ENCODE peak calls at places on chromosomes 1 and 21, in five cellular contexts. V is posterior vena cava; R is pancreas; A is activated CD4-positive, alpha-beta T cell treated with anti-CD3 and anti-CD28 coated beads for 4 hours; N is NCI-H1436. G is an unnamed sample.

GRCh38 chr1:210374600-210374953 is 45.9 kb downstream of the HHAT start:
- DNase-seq in V (no peak), N (no peak), A (no peak), R (no peak), G (no peak)

GRCh38 chr21:25360593-25360992 is 246.7 kb downstream of the MRPL39 start:
- DNase-seq in R (no peak), V (no peak), N (no peak), A (no peak), G (no peak)

GRCh38 chr1:220294754-220295419 is 22.6 kb upstream of the RAB3GAP2 start:
- DNase-seq in N (no peak), A (no peak), R (no peak), V (no peak), G (no peak)

GRCh38 chr1:220902916-220903315 is 23.7 kb downstream of the HLX start:
- DNase-seq in V (no peak), N (no peak), A (no peak), R (no peak), G (no peak)

GRCh38 chr1:161226320-161226711 is 456 bp downstream of the TOMM40L start:
- DNase-seq in A (no peak), N (no peak), V (peak; percentile 68), R (no peak), G (no peak)

GRCh38 chr1:225914391-225914790 is 9.7 kb downstream of the PYCR2 start:
- DNase-seq in N (no peak), A (no peak), R (no peak), V (no peak), G (no peak)

GRCh38 chr1:116711061-116711582 is 43.1 kb upstream of the CD2 start:
- DNase-seq in V (no peak), N (peak; percentile 12), A (no peak), R (no peak), G (no peak)

GRCh38 chr1:185530215-185530614 is 204.0 kb upstream of the HMCN1 start:
- DNase-seq in V (no peak), R (no peak), N (no peak), A (no peak), G (no peak)

GRCh38 chr1:208132287-208132882 is 111.8 kb downstream of the PLXNA2 start:
- DNase-seq in N (peak; percentile 81), A (peak; percentile 22), V (peak; percentile 85), R (peak; percentile 83), G (no peak)

GRCh38 chr1:154741747-154742495 is 128.2 kb downstream of the KCNN3 start:
- DNase-seq in A (no peak), V (no peak), R (no peak), N (no peak), G (no peak)

GRCh38 chr1:27332536-27333281 is 9.1 kb upstream of the SYTL1 start:
- DNase-seq in V (peak; percentile 84), R (no peak), N (no peak), A (peak; percentile 49), G (no peak)

GRCh38 chr1:195218428-195219212 is 1389.6 kb downstream of the KCNT2 start:
- DNase-seq in N (no peak), R (no peak), V (no peak), A (no peak), G (no peak)

GRCh38 chr1:93042134-93042821 is 36.8 kb upstream of the MTF2 start:
- DNase-seq in R (no peak), A (peak; percentile 33), V (no peak), N (no peak), G (no peak)

GRCh38 chr1:44812822-44813543 is 4.7 kb downstream of the BTBD19 start:
- DNase-seq in N (no peak), A (no peak), V (peak; percentile 80), R (peak; percentile 46), G (no peak)

GRCh38 chr1:111448482-111448917 is 556 bp downstream of the WDR77 start:
- DNase-seq in V (no peak), R (peak; percentile 18), A (peak; percentile 39), N (no peak), G (no peak)

GRCh38 chr1:82538876-82539275 is 738.1 kb downstream of the ADGRL2 start:
- DNase-seq in N (no peak), V (no peak), A (no peak), R (no peak), G (no peak)

GRCh38 chr1:95086949-95087533 is 14.3 kb upstream of the ALG14 start:
- DNase-seq in N (no peak), A (no peak), R (no peak), V (no peak), G (peak; percentile 81)

GRCh38 chr1:228311091-228311490 is 95.5 kb downstream of the TRIM11 start:
- DNase-seq in A (no peak), N (no peak), R (no peak), V (no peak), G (no peak)

GRCh38 chr1:36114371-36114770 is 10.7 kb downstream of the COL8A2 start:
- DNase-seq in V (no peak), A (no peak), R (no peak), N (no peak), G (no peak)

GRCh38 chr1:65395887-65396612 is 24.4 kb upstream of the LEPR start:
- DNase-seq in N (no peak), V (no peak), R (no peak), A (no peak), G (peak; percentile 1)

GRCh38 chr21:35203093-35204021 is 154.3 kb upstream of the RUNX1 start:
- DNase-seq in R (no peak), V (no peak), N (no peak), A (no peak), G (no peak)

GRCh38 chr1:109784551-109785252 is 21.0 kb upstream of the EPS8L3 start:
- DNase-seq in R (no peak), N (no peak), A (no peak), V (peak; percentile 54), G (no peak)

GRCh38 chr1:3012511-3013291 is 8.6 kb upstream of the ACTRT2 start:
- DNase-seq in V (peak; percentile 85), A (peak; percentile 56), N (peak; percentile 59), R (peak; percentile 36), G (no peak)

GRCh38 chr1:173195596-173196088 is 11.5 kb downstream of the TNFSF4 start:
- DNase-seq in R (no peak), V (no peak), N (no peak), A (no peak), G (no peak)

GRCh38 chr1:227343727-227344551 is 25.6 kb upstream of the CDC42BPA start:
- DNase-seq in A (no peak), V (no peak), N (no peak), R (no peak), G (no peak)

GRCh38 chr1:221284028-221284427 is 404.8 kb downstream of the HLX start:
- DNase-seq in A (no peak), N (peak; percentile 64), R (no peak), V (no peak), G (no peak)